ENCODE peak calls at places on chromosomes 11 and 22, in eight cellular contexts. R is iris pigment epithelial cell; T is colonic mucosa; S is activated T-cell treated with anti-CD3 and anti-CD28 coated beads for 1 hour; K is effector memory CD4-positive, alpha-beta T cell; J is stimulated activated CD4-positive, alpha-beta T cell treated with anti-CD3 and anti-CD28 coated beads, Interleukin-2, amount 100 ng/mL, for 24 hours; E is right lobe of liver; A is naive thymus-derived CD8-positive, alpha-beta T cell. L is an unnamed sample.
A peak's percentile ranks its signal among the peaks of the same experiment; 100 is the strongest.

GRCh38 chr22:22908495-22908861 is 20.9 kb downstream of the IGLL5 start:
- DNase-seq in R (no peak), T (no peak), S (no peak), K (no peak), J (no peak), E (no peak), A (no peak), L (no peak)

GRCh38 chr11:115226556-115226955 is 277.7 kb downstream of the CADM1 start:
- DNase-seq in R (peak; percentile 90), T (no peak), S (no peak), K (no peak), J (no peak), E (no peak), A (no peak), L (no peak)

GRCh38 chr22:50174382-50175190 is 4.1 kb downstream of the PANX2 start:
- DNase-seq in R (no peak), T (no peak), S (no peak), K (no peak), J (no peak), E (peak; percentile 42), A (no peak), L (no peak)

GRCh38 chr11:116312560-116313340 is 460.0 kb downstream of the BUD13 start:
- DNase-seq in R (peak; percentile 0), T (peak; percentile 72), S (no peak), K (no peak), J (no peak), E (peak; percentile 92), A (no peak), L (no peak)

GRCh38 chr11:131504199-131504949 is 134.0 kb downstream of the NTM start:
- DNase-seq in R (no peak), T (no peak), S (no peak), K (no peak), J (no peak), E (no peak), A (no peak), L (no peak)

GRCh38 chr11:47449541-47449940 is 605 bp upstream of the RAPSN start:
- DNase-seq in R (no peak), T (no peak), S (no peak), K (no peak), J (no peak), E (peak; percentile 83), A (no peak), L (no peak)

GRCh38 chr11:12845739-12846358 is 163.3 kb upstream of the RASSF10 start:
- DNase-seq in R (peak; percentile 43), T (peak; percentile 74), S (no peak), K (no peak), J (no peak), E (no peak), A (no peak), L (no peak)

GRCh38 chr11:62140302-62141110 is 16.7 kb downstream of the INCENP start:
- DNase-seq in R (no peak), T (no peak), S (no peak), K (no peak), J (no peak), E (no peak), A (no peak), L (no peak)

GRCh38 chr11:45374632-45375031 is 88.5 kb upstream of the SYT13 start:
- DNase-seq in R (no peak), T (no peak), S (no peak), K (peak; percentile 22), J (no peak), E (no peak), A (no peak), L (no peak)

GRCh38 chr11:22938691-22939090 is 78.4 kb upstream of the CCDC179 start:
- DNase-seq in R (no peak), T (no peak), S (no peak), K (no peak), J (no peak), E (no peak), A (no peak), L (no peak)

GRCh38 chr11:25159341-25159740 is 662.5 kb downstream of the LUZP2 start:
- DNase-seq in R (no peak), T (no peak), S (no peak), K (no peak), J (no peak), E (no peak), A (no peak), L (no peak)

GRCh38 chr11:93526058-93526633 is 17.0 kb downstream of the SMCO4 start:
- DNase-seq in R (no peak), T (no peak), S (no peak), K (no peak), J (no peak), E (no peak), A (no peak), L (no peak)

GRCh38 chr11:107719062-107719461 is 7.2 kb upstream of the SLN start:
- DNase-seq in R (no peak), T (no peak), S (no peak), K (no peak), J (no peak), E (no peak), A (no peak), L (no peak)

GRCh38 chr22:18121436-18122253 is 11.0 kb downstream of the TUBA8 start:
- DNase-seq in R (no peak), T (no peak), S (no peak), K (no peak), J (no peak), E (no peak), A (no peak), L (no peak)

GRCh38 chr11:69251639-69252493 is 42.1 kb upstream of the MYEOV start:
- DNase-seq in R (no peak), T (no peak), S (no peak), K (no peak), J (no peak), E (no peak), A (no peak), L (no peak)

GRCh38 chr11:128765571-128766530 is 72.0 kb downstream of the FLI1 start:
- DNase-seq in R (no peak), T (no peak), S (no peak), K (no peak), J (no peak), E (no peak), A (no peak), L (no peak)

GRCh38 chr22:48711031-48711431 is 1116.6 kb downstream of the BRD1 start:
- DNase-seq in R (no peak), T (no peak), S (no peak), K (no peak), J (no peak), E (no peak), A (no peak), L (no peak)

GRCh38 chr11:1912314-1912878 is 7.1 kb upstream of the TNNT3 start:
- DNase-seq in R (no peak), T (no peak), S (no peak), K (no peak), J (no peak), E (no peak), A (no peak), L (no peak)

GRCh38 chr22:23220485-23221350 is 40.4 kb downstream of the BCR start:
- DNase-seq in R (peak; percentile 77), T (peak; percentile 64), S (no peak), K (no peak), J (no peak), E (no peak), A (no peak), L (no peak)

GRCh38 chr11:16982809-16983208 is 31.4 kb downstream of the PLEKHA7 start:
- DNase-seq in R (no peak), T (no peak), S (no peak), K (no peak), J (no peak), E (no peak), A (no peak), L (no peak)

GRCh38 chr11:63243533-63243932 is at the start of gene SLC22A25:
- DNase-seq in R (no peak), T (no peak), S (no peak), K (no peak), J (no peak), E (peak; percentile 87), A (no peak), L (no peak)

GRCh38 chr11:47788181-47788580 is 21.0 kb upstream of the FNBP4 start:
- DNase-seq in R (no peak), T (no peak), S (no peak), K (no peak), J (no peak), E (no peak), A (no peak), L (no peak)

GRCh38 chr11:63212742-63213141 is 30.7 kb downstream of the SLC22A25 start:
- DNase-seq in R (peak; percentile 1), T (no peak), S (no peak), K (no peak), J (peak; percentile 5), E (no peak), A (no peak), L (no peak)

GRCh38 chr11:9884601-9885000 is 220.7 kb downstream of the SWAP70 start:
- DNase-seq in R (no peak), T (no peak), S (no peak), K (no peak), J (no peak), E (no peak), A (no peak), L (no peak)

GRCh38 chr22:42929838-42930155 is 72.7 kb upstream of the ARFGAP3 start:
- DNase-seq in R (no peak), T (no peak), S (no peak), K (no peak), J (no peak), E (no peak), A (no peak), L (no peak)

GRCh38 chr11:12721816-12722604 is 47.8 kb downstream of the TEAD1 start:
- DNase-seq in R (no peak), T (no peak), S (no peak), K (no peak), J (no peak), E (no peak), A (no peak), L (no peak)

GRCh38 chr11:1829039-1829820 is 5.6 kb upstream of the SYT8 start:
- DNase-seq in R (peak; percentile 49), T (no peak), S (no peak), K (no peak), J (no peak), E (no peak), A (no peak), L (no peak)

GRCh38 chr11:6357222-6357621 is 33.1 kb upstream of the SMPD1 start:
- DNase-seq in R (peak; percentile 91), T (peak; percentile 27), S (no peak), K (no peak), J (peak; percentile 57), E (no peak), A (no peak), L (peak; percentile 19)

GRCh38 chr22:42283288-42284229 is 13.1 kb upstream of the TCF20 start:
- DNase-seq in R (no peak), T (no peak), S (no peak), K (peak; percentile 27), J (peak; percentile 54), E (no peak), A (peak; percentile 60), L (peak; percentile 25)

GRCh38 chr11:70611166-70611565 is 212.8 kb downstream of the CTTN start:
- DNase-seq in R (no peak), T (no peak), S (no peak), K (no peak), J (no peak), E (no peak), A (no peak), L (no peak)

GRCh38 chr11:96256213-96256580 is 86.8 kb downstream of the MAML2 start:
- DNase-seq in R (no peak), T (no peak), S (no peak), K (no peak), J (no peak), E (no peak), A (no peak), L (no peak)

GRCh38 chr11:35550374-35551036 is 25.1 kb upstream of the PAMR1 start:
- DNase-seq in R (peak; percentile 67), T (no peak), S (no peak), K (no peak), J (no peak), E (no peak), A (no peak), L (no peak)

GRCh38 chr11:45252134-45252856 is 33.8 kb downstream of the SYT13 start:
- DNase-seq in R (no peak), T (peak; percentile 84), S (no peak), K (no peak), J (peak; percentile 60), E (no peak), A (no peak), L (no peak)

GRCh38 chr11:122365545-122366380 is 249.7 kb upstream of the BLID start:
- DNase-seq in R (no peak), T (no peak), S (no peak), K (no peak), J (no peak), E (peak; percentile 53), A (no peak), L (no peak)

L was measured in activated T-helper 9 cell treated with anti-CD3 and anti-CD28 coated beads, Interleukin-2, amount 50 U/mL, for 16 hours.